ENCODE peak calls at places on chromosomes 2 and 18, in ten cellular contexts. One of them, this sample, is unnamed.

GRCh38 chr2:160427629-160428424 is 65.8 kb downstream of the RBMS1 start:
- DNase-seq in H9: no peak
- DNase-seq in CD4-positive, alpha-beta T cell: peak
- DNase-seq in tibial artery: no peak
- DNase-seq in GM23338: no peak
- DNase-seq in A549: no peak
- DNase-seq in astrocyte: peak
- DNase-seq in OCI-LY7: peak
- DNase-seq in Panc1: no peak
- DNase-seq in heart left ventricle: peak
- DNase-seq in this sample: no peak

GRCh38 chr18:73458186-73458964 is 590.6 kb upstream of the NETO1 start:
- DNase-seq in A549: no peak
- DNase-seq in CD4-positive, alpha-beta T cell: no peak
- DNase-seq in astrocyte: peak
- DNase-seq in H9: no peak
- DNase-seq in GM23338: no peak
- DNase-seq in Panc1: no peak
- DNase-seq in heart left ventricle: no peak
- DNase-seq in tibial artery: no peak
- DNase-seq in OCI-LY7: no peak
- DNase-seq in this sample: no peak

GRCh38 chr2:20702563-20702962 is 35.6 kb downstream of the GDF7 start:
- DNase-seq in astrocyte: peak
- DNase-seq in A549: no peak
- DNase-seq in GM23338: no peak
- DNase-seq in heart left ventricle: no peak
- DNase-seq in tibial artery: no peak
- DNase-seq in CD4-positive, alpha-beta T cell: no peak
- DNase-seq in OCI-LY7: no peak
- DNase-seq in Panc1: no peak
- DNase-seq in H9: no peak
- DNase-seq in this sample: no peak

GRCh38 chr18:59783138-59783537 is 85.9 kb upstream of the CCBE1 start:
- DNase-seq in H9: peak
- DNase-seq in CD4-positive, alpha-beta T cell: no peak
- DNase-seq in A549: peak
- DNase-seq in OCI-LY7: peak
- DNase-seq in Panc1: peak
- DNase-seq in GM23338: peak
- DNase-seq in heart left ventricle: no peak
- DNase-seq in tibial artery: no peak
- DNase-seq in astrocyte: peak
- DNase-seq in this sample: no peak

GRCh38 chr2:43217228-43218220 is 8.9 kb downstream of the ZFP36L2 start:
- DNase-seq in CD4-positive, alpha-beta T cell: no peak
- DNase-seq in H9: peak
- DNase-seq in tibial artery: no peak
- DNase-seq in GM23338: peak
- DNase-seq in OCI-LY7: peak
- DNase-seq in heart left ventricle: no peak
- DNase-seq in A549: no peak
- DNase-seq in Panc1: no peak
- DNase-seq in astrocyte: no peak
- DNase-seq in this sample: no peak

GRCh38 chr18:32318581-32318980 is 128.7 kb downstream of the MEP1B start:
- DNase-seq in H9: no peak
- DNase-seq in Panc1: no peak
- DNase-seq in CD4-positive, alpha-beta T cell: no peak
- DNase-seq in astrocyte: no peak
- DNase-seq in A549: no peak
- DNase-seq in heart left ventricle: no peak
- DNase-seq in OCI-LY7: no peak
- DNase-seq in tibial artery: no peak
- DNase-seq in GM23338: no peak
- DNase-seq in this sample: no peak

GRCh38 chr2:121579326-121579725 is 48.6 kb downstream of the RNU4ATAC start:
- DNase-seq in A549: no peak
- DNase-seq in CD4-positive, alpha-beta T cell: no peak
- DNase-seq in GM23338: peak
- DNase-seq in heart left ventricle: no peak
- DNase-seq in OCI-LY7: no peak
- DNase-seq in tibial artery: no peak
- DNase-seq in Panc1: no peak
- DNase-seq in astrocyte: no peak
- DNase-seq in H9: no peak
- DNase-seq in this sample: no peak

GRCh38 chr2:145220496-145220895 is 700.6 kb upstream of the ZEB2 start:
- DNase-seq in OCI-LY7: peak
- DNase-seq in CD4-positive, alpha-beta T cell: no peak
- DNase-seq in heart left ventricle: no peak
- DNase-seq in GM23338: no peak
- DNase-seq in Panc1: no peak
- DNase-seq in astrocyte: no peak
- DNase-seq in tibial artery: no peak
- DNase-seq in A549: no peak
- DNase-seq in H9: no peak
- DNase-seq in this sample: no peak

GRCh38 chr18:73942081-73942625 is 205.5 kb downstream of the FBXO15 start:
- DNase-seq in Panc1: no peak
- DNase-seq in heart left ventricle: no peak
- DNase-seq in OCI-LY7: no peak
- DNase-seq in H9: no peak
- DNase-seq in A549: no peak
- DNase-seq in astrocyte: no peak
- DNase-seq in GM23338: no peak
- DNase-seq in tibial artery: no peak
- DNase-seq in CD4-positive, alpha-beta T cell: no peak
- DNase-seq in this sample: no peak

GRCh38 chr2:160940699-160941098 is 219.5 kb upstream of the TANK start:
- DNase-seq in CD4-positive, alpha-beta T cell: no peak
- DNase-seq in GM23338: no peak
- DNase-seq in A549: no peak
- DNase-seq in OCI-LY7: no peak
- DNase-seq in Panc1: no peak
- DNase-seq in H9: no peak
- DNase-seq in tibial artery: no peak
- DNase-seq in astrocyte: no peak
- DNase-seq in heart left ventricle: no peak
- DNase-seq in this sample: peak

GRCh38 chr18:54261894-54262293 is 7.4 kb upstream of the POLI start:
- DNase-seq in tibial artery: peak
- DNase-seq in A549: no peak
- DNase-seq in Panc1: no peak
- DNase-seq in CD4-positive, alpha-beta T cell: no peak
- DNase-seq in heart left ventricle: no peak
- DNase-seq in H9: no peak
- DNase-seq in OCI-LY7: peak
- DNase-seq in astrocyte: no peak
- DNase-seq in GM23338: no peak
- DNase-seq in this sample: no peak

GRCh38 chr18:44464401-44465185 is 216.1 kb upstream of the SETBP1 start:
- DNase-seq in H9: no peak
- DNase-seq in Panc1: no peak
- DNase-seq in tibial artery: no peak
- DNase-seq in OCI-LY7: no peak
- DNase-seq in GM23338: no peak
- DNase-seq in A549: no peak
- DNase-seq in heart left ventricle: no peak
- DNase-seq in CD4-positive, alpha-beta T cell: no peak
- DNase-seq in astrocyte: peak
- DNase-seq in this sample: no peak

GRCh38 chr2:180507028-180507427 is 473.4 kb upstream of the UBE2E3 start:
- DNase-seq in astrocyte: no peak
- DNase-seq in tibial artery: no peak
- DNase-seq in H9: no peak
- DNase-seq in Panc1: no peak
- DNase-seq in heart left ventricle: no peak
- DNase-seq in OCI-LY7: no peak
- DNase-seq in GM23338: no peak
- DNase-seq in A549: no peak
- DNase-seq in CD4-positive, alpha-beta T cell: no peak
- DNase-seq in this sample: no peak

GRCh38 chr2:7692657-7693161 is 775.5 kb downstream of the RNF144A start:
- DNase-seq in astrocyte: peak
- DNase-seq in heart left ventricle: no peak
- DNase-seq in H9: no peak
- DNase-seq in GM23338: no peak
- DNase-seq in Panc1: no peak
- DNase-seq in CD4-positive, alpha-beta T cell: no peak
- DNase-seq in OCI-LY7: no peak
- DNase-seq in A549: no peak
- DNase-seq in tibial artery: peak
- DNase-seq in this sample: peak

GRCh38 chr18:48639772-48640432 is 101.1 kb downstream of the CTIF start:
- DNase-seq in Panc1: no peak
- DNase-seq in OCI-LY7: no peak
- DNase-seq in GM23338: peak
- DNase-seq in tibial artery: no peak
- DNase-seq in heart left ventricle: no peak
- DNase-seq in astrocyte: no peak
- DNase-seq in H9: no peak
- DNase-seq in A549: peak
- DNase-seq in CD4-positive, alpha-beta T cell: no peak
- DNase-seq in this sample: peak
- TF ChIP-seq CTCF in Panc1: no peak
- TF ChIP-seq CTCF in OCI-LY7: peak
- TF ChIP-seq CTCF in GM23338: peak
- TF ChIP-seq CTCF in tibial artery: peak
- TF ChIP-seq CTCF in heart left ventricle: no peak
- TF ChIP-seq CTCF in astrocyte: no peak
- TF ChIP-seq CTCF in H9: peak
- TF ChIP-seq CTCF in A549: peak
- TF ChIP-seq CTCF in CD4-positive, alpha-beta T cell: no peak
- TF ChIP-seq CTCF in this sample: no peak

GRCh38 chr2:64204716-64205115 is 60.5 kb upstream of the PELI1 start:
- DNase-seq in astrocyte: no peak
- DNase-seq in OCI-LY7: no peak
- DNase-seq in A549: no peak
- DNase-seq in GM23338: no peak
- DNase-seq in heart left ventricle: no peak
- DNase-seq in tibial artery: no peak
- DNase-seq in Panc1: no peak
- DNase-seq in CD4-positive, alpha-beta T cell: no peak
- DNase-seq in H9: no peak
- DNase-seq in this sample: no peak

GRCh38 chr2:64203131-64204005 is 59.1 kb upstream of the PELI1 start:
- DNase-seq in CD4-positive, alpha-beta T cell: no peak
- DNase-seq in tibial artery: no peak
- DNase-seq in astrocyte: peak
- DNase-seq in A549: no peak
- DNase-seq in H9: no peak
- DNase-seq in GM23338: no peak
- DNase-seq in Panc1: no peak
- DNase-seq in heart left ventricle: no peak
- DNase-seq in OCI-LY7: no peak
- DNase-seq in this sample: no peak

GRCh38 chr2:64204006-64204632 is 59.9 kb upstream of the PELI1 start:
- DNase-seq in tibial artery: peak
- DNase-seq in Panc1: no peak
- DNase-seq in heart left ventricle: peak
- DNase-seq in CD4-positive, alpha-beta T cell: peak
- DNase-seq in OCI-LY7: no peak
- DNase-seq in H9: peak
- DNase-seq in A549: no peak
- DNase-seq in GM23338: peak
- DNase-seq in astrocyte: peak
- DNase-seq in this sample: no peak

GRCh38 chr2:64201086-64201627 is 56.9 kb upstream of the PELI1 start:
- DNase-seq in A549: no peak
- DNase-seq in OCI-LY7: no peak
- DNase-seq in CD4-positive, alpha-beta T cell: no peak
- DNase-seq in astrocyte: peak
- DNase-seq in tibial artery: no peak
- DNase-seq in H9: no peak
- DNase-seq in GM23338: no peak
- DNase-seq in heart left ventricle: peak
- DNase-seq in Panc1: no peak
- DNase-seq in this sample: no peak

GRCh38 chr2:64202206-64202864 is 58.1 kb upstream of the PELI1 start:
- DNase-seq in A549: no peak
- DNase-seq in astrocyte: no peak
- DNase-seq in heart left ventricle: no peak
- DNase-seq in H9: no peak
- DNase-seq in Panc1: no peak
- DNase-seq in OCI-LY7: no peak
- DNase-seq in CD4-positive, alpha-beta T cell: no peak
- DNase-seq in GM23338: peak
- DNase-seq in tibial artery: no peak
- DNase-seq in this sample: no peak
- H3K27ac ChIP-seq in A549: no peak
- H3K27ac ChIP-seq in astrocyte: no peak
- H3K27ac ChIP-seq in heart left ventricle: peak
- H3K27ac ChIP-seq in H9: no peak
- H3K27ac ChIP-seq in Panc1: no peak
- H3K27ac ChIP-seq in OCI-LY7: no peak
- H3K27ac ChIP-seq in CD4-positive, alpha-beta T cell: no peak
- H3K27ac ChIP-seq in GM23338: peak
- H3K27ac ChIP-seq in tibial artery: peak
- H3K27ac ChIP-seq in this sample: no peak

GRCh38 chr2:147712051-147712450 is 132.8 kb upstream of the ACVR2A start:
- DNase-seq in CD4-positive, alpha-beta T cell: no peak
- DNase-seq in astrocyte: peak
- DNase-seq in A549: no peak
- DNase-seq in tibial artery: no peak
- DNase-seq in heart left ventricle: no peak
- DNase-seq in H9: no peak
- DNase-seq in GM23338: no peak
- DNase-seq in Panc1: no peak
- DNase-seq in OCI-LY7: no peak
- DNase-seq in this sample: no peak
- TF ChIP-seq CTCF in CD4-positive, alpha-beta T cell: no peak
- TF ChIP-seq CTCF in astrocyte: no peak
- TF ChIP-seq CTCF in A549: no peak
- TF ChIP-seq CTCF in tibial artery: no peak
- TF ChIP-seq CTCF in heart left ventricle: no peak
- TF ChIP-seq CTCF in H9: no peak
- TF ChIP-seq CTCF in GM23338: no peak
- TF ChIP-seq CTCF in Panc1: no peak
- TF ChIP-seq CTCF in OCI-LY7: no peak
- TF ChIP-seq CTCF in this sample: no peak

DNA sequence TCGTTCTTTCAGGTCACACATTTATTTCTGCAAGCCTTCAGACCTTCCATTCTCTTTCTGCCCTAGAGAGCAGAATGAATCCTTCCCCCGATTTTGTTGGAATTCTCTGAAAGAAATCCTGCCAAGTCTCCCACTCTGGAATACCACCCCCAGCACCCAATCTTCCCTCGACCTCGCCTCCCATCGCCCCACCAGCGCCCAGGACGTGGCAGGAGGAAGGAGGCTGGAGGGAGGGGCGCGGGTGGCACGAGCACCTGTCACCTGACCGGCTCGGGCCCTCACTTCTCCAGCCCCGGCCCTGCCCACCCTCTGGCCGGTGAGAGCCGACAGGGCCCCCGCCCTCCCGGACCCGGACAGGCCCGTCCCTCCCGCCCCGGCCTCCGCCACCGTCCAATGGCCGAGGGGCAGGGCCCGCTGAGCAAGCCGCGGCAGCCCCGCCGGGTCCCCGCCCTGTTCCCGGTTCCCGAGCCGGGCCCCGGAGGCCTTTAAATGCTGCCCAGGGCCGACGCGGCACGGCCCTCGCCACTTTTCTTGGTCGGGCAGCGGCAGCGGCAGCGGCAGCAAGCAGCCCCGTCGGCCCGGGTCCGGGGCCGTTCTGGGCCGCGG is at the start of gene LGALSL:
- DNase-seq in heart left ventricle: peak
- DNase-seq in Panc1: no peak
- DNase-seq in tibial artery: peak
- DNase-seq in H9: peak
- DNase-seq in A549: peak
- DNase-seq in GM23338: peak
- DNase-seq in OCI-LY7: peak
- DNase-seq in CD4-positive, alpha-beta T cell: no peak
- DNase-seq in astrocyte: peak
- DNase-seq in this sample: peak
- H3K27ac ChIP-seq in heart left ventricle: peak
- H3K27ac ChIP-seq in Panc1: no peak
- H3K27ac ChIP-seq in tibial artery: peak
- H3K27ac ChIP-seq in H9: no peak
- H3K27ac ChIP-seq in A549: peak
- H3K27ac ChIP-seq in GM23338: peak
- H3K27ac ChIP-seq in OCI-LY7: no peak
- H3K27ac ChIP-seq in CD4-positive, alpha-beta T cell: no peak
- H3K27ac ChIP-seq in astrocyte: no peak
- H3K27ac ChIP-seq in this sample: peak

This sample was measured in RWPE1.